ENCODE peak calls at places on chromosomes 2 and 18, in four cellular contexts. O is IMR-90, L is H1, K is H9. Y is an unnamed sample.

GRCh38 chr18:2851771-2852170 is 5.0 kb downstream of the EMILIN2 start:
- DNase-seq in O (no peak), L (no peak), K (no peak), Y (no peak)

GRCh38 chr2:197215988-197216979 is 94.3 kb downstream of the ANKRD44 start:
- DNase-seq in O (peak), L (no peak), K (no peak), Y (no peak)

GRCh38 chr18:34121157-34121807 is 103.4 kb downstream of the NOL4 start:
- DNase-seq in O (no peak), L (no peak), K (no peak), Y (peak)

GRCh38 chr2:105406221-105406620 is 7.4 kb upstream of the FHL2 start:
- DNase-seq in O (peak), L (no peak), K (no peak), Y (no peak)

GRCh38 chr2:207188601-207189000 is 22.9 kb upstream of the KLF7 start:
- DNase-seq in O (peak), L (no peak), K (no peak), Y (no peak)

GRCh38 chr2:109669731-109670130 is 55.6 kb downstream of the SOWAHC start:
- DNase-seq in O (no peak), L (no peak), K (no peak), Y (no peak)

GRCh38 chr18:72638353-72638752 is 94.2 kb upstream of the CBLN2 start:
- DNase-seq in O (no peak), L (no peak), K (no peak), Y (no peak)

GRCh38 chr2:52572469-52572894 is 1195.1 kb upstream of the CHAC2 start:
- DNase-seq in O (no peak), L (no peak), K (no peak), Y (no peak)

GRCh38 chr2:241701155-241701404 is 759 bp upstream of the ING5 start:
- DNase-seq in O (peak), L (no peak), K (peak), Y (no peak)

GRCh38 chr18:41389936-41390667 is 564.9 kb upstream of the PIK3C3 start:
- DNase-seq in O (no peak), L (no peak), K (no peak), Y (no peak)

GRCh38 chr2:199484927-199485326 is 27.2 kb upstream of the SATB2 start:
- DNase-seq in O (no peak), L (no peak), K (peak), Y (peak)

GRCh38 chr2:199315299-199316179 is 142.2 kb downstream of the SATB2 start:
- DNase-seq in O (peak), L (no peak), K (peak), Y (peak)

GRCh38 chr18:49052891-49053644 is 102.3 kb upstream of the SMAD7 start:
- DNase-seq in O (peak), L (no peak), K (no peak), Y (no peak)

GRCh38 chr2:228869601-228870264 is 401.4 kb downstream of the PID1 start:
- DNase-seq in O (no peak), L (no peak), K (no peak), Y (peak)

GRCh38 chr2:86026744-86027065 is 79.0 kb downstream of the POLR1A start:
- DNase-seq in O (no peak), L (no peak), K (no peak), Y (no peak)

GRCh38 chr2:216804357-216805350 is 55.2 kb downstream of the TNP1 start:
- DNase-seq in O (peak), L (no peak), K (no peak), Y (peak)

GRCh38 chr2:72115361-72116080 is 32.1 kb downstream of the CYP26B1 start:
- DNase-seq in O (peak), L (no peak), K (peak), Y (peak)

GRCh38 chr18:63098014-63098981 is 221.3 kb downstream of the BCL2 start:
- DNase-seq in O (no peak), L (no peak), K (no peak), Y (no peak)

GRCh38 chr2:216862628-216863027 is 2.8 kb upstream of the TNP1 start:
- DNase-seq in O (no peak), L (no peak), K (no peak), Y (no peak)

GRCh38 chr2:65662654-65663432 is 230.4 kb upstream of the SPRED2 start:
- DNase-seq in O (peak), L (no peak), K (no peak), Y (peak)

GRCh38 chr2:133171396-133172004 is 396.8 kb downstream of the NCKAP5 start:
- DNase-seq in O (peak), L (no peak), K (no peak), Y (peak)

GRCh38 chr2:28377984-28378678 is 14.5 kb upstream of the FOSL2 start:
- DNase-seq in O (no peak), L (no peak), K (no peak), Y (no peak)

GRCh38 chr2:117536139-117536538 is 278.4 kb upstream of the DDX18 start:
- DNase-seq in O (no peak), L (no peak), K (peak), Y (peak)

GRCh38 chr2:234331966-234332365 is 164.9 kb downstream of the ARL4C start:
- DNase-seq in O (no peak), L (no peak), K (no peak), Y (no peak)

GRCh38 chr2:38323623-38324022 is 53.5 kb downstream of the ATL2 start:
- DNase-seq in O (no peak), L (no peak), K (no peak), Y (no peak)

DNA sequence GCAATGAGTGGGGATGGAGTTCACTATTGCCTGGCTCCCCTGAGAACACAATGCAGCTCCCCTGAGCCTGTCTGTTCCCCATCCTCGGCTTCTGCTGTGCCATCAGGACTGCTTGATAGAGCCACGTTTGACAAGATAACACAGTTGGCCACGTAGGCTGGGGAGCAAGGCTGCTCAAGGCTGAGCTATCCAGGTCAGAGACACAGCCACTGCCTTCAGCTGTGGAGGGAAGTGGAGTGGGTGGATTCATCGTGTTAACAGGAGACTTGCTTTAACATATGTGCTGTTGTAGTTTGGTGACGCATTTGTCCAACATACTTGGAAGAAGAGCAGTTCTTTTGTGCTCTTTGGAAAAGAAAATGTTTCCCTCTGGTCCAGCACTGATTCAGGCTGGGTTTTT is 68.8 kb downstream of the WDSUB1 start:
- DNase-seq in O (no peak), L (no peak), K (no peak), Y (no peak)
- H4K5ac ChIP-seq in O (no peak), L (no peak), K (no peak), Y (no peak)

GRCh38 chr2:51232026-51232425 is 200.1 kb upstream of the NRXN1 start:
- DNase-seq in O (no peak), L (no peak), K (no peak), Y (no peak)
- H4K5ac ChIP-seq in O (no peak), L (no peak), K (no peak), Y (no peak)

GRCh38 chr2:5052905-5053304 is 639.3 kb upstream of the SOX11 start:
- DNase-seq in O (no peak), L (no peak), K (no peak), Y (no peak)
- H4K5ac ChIP-seq in O (no peak), L (no peak), K (no peak), Y (no peak)

GRCh38 chr18:58699551-58699950 is 28.3 kb downstream of the MALT1 start:
- DNase-seq in O (no peak), L (no peak), K (no peak), Y (no peak)
- H4K5ac ChIP-seq in O (no peak), L (no peak), K (no peak), Y (no peak)

GRCh38 chr2:235495373-235496238 is 1.8 kb downstream of the AGAP1 start:
- DNase-seq in O (no peak), L (no peak), K (no peak), Y (no peak)

GRCh38 chr2:235493402-235493774 is 455 bp upstream of the AGAP1 start:
- DNase-seq in O (peak), L (no peak), K (no peak), Y (no peak)

GRCh38 chr2:235493775-235494715 is at the start of gene AGAP1:
- DNase-seq in O (peak), L (peak), K (peak), Y (peak)

GRCh38 chr2:235496239-235496621 is 2.4 kb downstream of the AGAP1 start:
- DNase-seq in O (peak), L (no peak), K (no peak), Y (peak)

DNA sequence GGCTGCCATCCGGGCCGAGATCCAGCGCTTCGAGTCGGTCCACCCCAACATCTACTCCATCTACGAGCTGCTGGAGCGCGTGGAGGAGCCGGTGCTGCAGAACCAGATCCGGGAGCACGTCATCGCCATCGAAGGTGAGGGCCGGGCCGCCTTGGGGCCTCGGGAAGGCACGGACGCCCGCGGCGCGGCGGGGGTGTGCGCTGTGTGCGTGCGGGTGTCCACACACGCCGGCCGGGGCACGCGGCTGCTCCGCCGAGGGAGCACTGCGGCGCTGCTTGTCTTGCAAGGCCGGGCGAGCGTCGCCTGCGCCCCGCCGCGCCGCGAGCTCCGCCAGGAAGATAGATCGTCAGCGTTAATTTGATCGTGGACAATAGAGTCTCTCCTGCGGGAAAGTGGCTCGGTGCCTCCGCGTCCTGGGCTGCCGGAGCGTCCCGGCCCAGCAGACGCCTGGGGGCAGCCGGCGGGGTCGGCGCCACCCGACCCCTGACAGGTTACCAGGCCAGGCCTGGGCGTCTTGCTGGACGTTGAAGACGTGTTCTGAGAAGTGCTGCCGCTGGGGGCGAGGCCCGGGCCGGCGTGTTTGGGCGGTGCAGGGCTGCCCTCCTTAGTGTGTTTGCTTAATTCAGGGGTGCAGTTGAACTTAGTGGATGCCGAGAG is 1.0 kb downstream of the AGAP1 start:
- DNase-seq in O (peak), L (peak), K (no peak), Y (peak)
- H4K5ac ChIP-seq in O (no peak), L (no peak), K (no peak), Y (no peak)